ENCODE peak calls at places on chromosomes 1 and 21, in nine cellular contexts. One of them, this sample, is unnamed.

GRCh38 chr21:30164796-30165195 is 1.8 kb downstream of the CLDN17 start:
- DNase-seq in Daoy: no peak
- DNase-seq in astrocyte of the spinal cord: no peak
- DNase-seq in AG08395: no peak
- DNase-seq in HEK293T: no peak
- DNase-seq in ACHN: no peak
- DNase-seq in progenitor cell of endocrine pancreas: no peak
- DNase-seq in kidney glomerular epithelial cell: no peak
- DNase-seq in caudate nucleus: no peak
- DNase-seq in this sample: no peak

GRCh38 chr21:14942801-14943490 is 121.9 kb downstream of the NRIP1 start:
- DNase-seq in caudate nucleus: no peak
- DNase-seq in AG08395: no peak
- DNase-seq in astrocyte of the spinal cord: peak; percentile 27
- DNase-seq in kidney glomerular epithelial cell: peak; percentile 45
- DNase-seq in ACHN: no peak
- DNase-seq in progenitor cell of endocrine pancreas: no peak
- DNase-seq in HEK293T: no peak
- DNase-seq in Daoy: no peak
- DNase-seq in this sample: no peak

GRCh38 chr1:65149753-65150463 is 1.9 kb downstream of the AK4 start:
- DNase-seq in Daoy: no peak
- DNase-seq in ACHN: no peak
- DNase-seq in caudate nucleus: no peak
- DNase-seq in kidney glomerular epithelial cell: no peak
- DNase-seq in astrocyte of the spinal cord: no peak
- DNase-seq in AG08395: no peak
- DNase-seq in progenitor cell of endocrine pancreas: no peak
- DNase-seq in HEK293T: no peak
- DNase-seq in this sample: no peak

GRCh38 chr1:53685272-53686051 is 53.5 kb downstream of the GLIS1 start:
- DNase-seq in HEK293T: no peak
- DNase-seq in ACHN: peak; percentile 60
- DNase-seq in astrocyte of the spinal cord: peak; percentile 69
- DNase-seq in Daoy: peak; percentile 49
- DNase-seq in progenitor cell of endocrine pancreas: no peak
- DNase-seq in kidney glomerular epithelial cell: peak; percentile 56
- DNase-seq in AG08395: peak; percentile 31
- DNase-seq in caudate nucleus: no peak
- DNase-seq in this sample: no peak

GRCh38 chr1:240608707-240609106 is 3.2 kb downstream of the GREM2 start:
- DNase-seq in AG08395: no peak
- DNase-seq in progenitor cell of endocrine pancreas: no peak
- DNase-seq in astrocyte of the spinal cord: no peak
- DNase-seq in caudate nucleus: no peak
- DNase-seq in kidney glomerular epithelial cell: peak; percentile 13
- DNase-seq in Daoy: no peak
- DNase-seq in HEK293T: peak; percentile 45
- DNase-seq in ACHN: peak; percentile 50
- DNase-seq in this sample: no peak

GRCh38 chr1:55575571-55576279 is 360.6 kb upstream of the USP24 start:
- DNase-seq in kidney glomerular epithelial cell: no peak
- DNase-seq in HEK293T: no peak
- DNase-seq in progenitor cell of endocrine pancreas: no peak
- DNase-seq in ACHN: no peak
- DNase-seq in Daoy: no peak
- DNase-seq in caudate nucleus: no peak
- DNase-seq in AG08395: peak; percentile 20
- DNase-seq in astrocyte of the spinal cord: no peak
- DNase-seq in this sample: no peak

GRCh38 chr1:3279182-3279470 is 175.3 kb upstream of the ARHGEF16 start:
- DNase-seq in AG08395: no peak
- DNase-seq in caudate nucleus: no peak
- DNase-seq in HEK293T: no peak
- DNase-seq in Daoy: no peak
- DNase-seq in progenitor cell of endocrine pancreas: no peak
- DNase-seq in ACHN: no peak
- DNase-seq in astrocyte of the spinal cord: no peak
- DNase-seq in kidney glomerular epithelial cell: no peak
- DNase-seq in this sample: no peak

GRCh38 chr1:231512147-231512698 is 16.2 kb upstream of the TSNAX start:
- DNase-seq in caudate nucleus: no peak
- DNase-seq in kidney glomerular epithelial cell: peak; percentile 94
- DNase-seq in astrocyte of the spinal cord: peak; percentile 69
- DNase-seq in HEK293T: no peak
- DNase-seq in progenitor cell of endocrine pancreas: no peak
- DNase-seq in ACHN: peak; percentile 79
- DNase-seq in AG08395: peak; percentile 79
- DNase-seq in Daoy: peak; percentile 62
- DNase-seq in this sample: peak; percentile 20

GRCh38 chr1:46708121-46708520 is 10.8 kb downstream of the EFCAB14 start:
- DNase-seq in HEK293T: no peak
- DNase-seq in ACHN: no peak
- DNase-seq in Daoy: no peak
- DNase-seq in kidney glomerular epithelial cell: no peak
- DNase-seq in astrocyte of the spinal cord: no peak
- DNase-seq in progenitor cell of endocrine pancreas: no peak
- DNase-seq in caudate nucleus: no peak
- DNase-seq in AG08395: no peak
- DNase-seq in this sample: no peak

GRCh38 chr1:29249170-29249691 is 12.9 kb downstream of the PTPRU start:
- DNase-seq in astrocyte of the spinal cord: peak; percentile 57
- DNase-seq in HEK293T: no peak
- DNase-seq in ACHN: no peak
- DNase-seq in progenitor cell of endocrine pancreas: no peak
- DNase-seq in AG08395: peak; percentile 64
- DNase-seq in kidney glomerular epithelial cell: no peak
- DNase-seq in Daoy: peak; percentile 84
- DNase-seq in caudate nucleus: no peak
- DNase-seq in this sample: no peak

GRCh38 chr1:230368363-230368762 is 57.8 kb downstream of the PGBD5 start:
- DNase-seq in kidney glomerular epithelial cell: no peak
- DNase-seq in Daoy: no peak
- DNase-seq in caudate nucleus: no peak
- DNase-seq in HEK293T: no peak
- DNase-seq in progenitor cell of endocrine pancreas: no peak
- DNase-seq in ACHN: no peak
- DNase-seq in astrocyte of the spinal cord: no peak
- DNase-seq in AG08395: no peak
- DNase-seq in this sample: no peak

GRCh38 chr1:17293681-17294415 is 14.1 kb upstream of the PADI4 start:
- DNase-seq in kidney glomerular epithelial cell: no peak
- DNase-seq in HEK293T: no peak
- DNase-seq in astrocyte of the spinal cord: no peak
- DNase-seq in progenitor cell of endocrine pancreas: no peak
- DNase-seq in AG08395: no peak
- DNase-seq in ACHN: no peak
- DNase-seq in Daoy: no peak
- DNase-seq in caudate nucleus: no peak
- DNase-seq in this sample: no peak

GRCh38 chr1:214857716-214858115 is 224.8 kb upstream of the KCNK2 start:
- DNase-seq in HEK293T: no peak
- DNase-seq in ACHN: no peak
- DNase-seq in caudate nucleus: no peak
- DNase-seq in astrocyte of the spinal cord: no peak
- DNase-seq in kidney glomerular epithelial cell: no peak
- DNase-seq in AG08395: peak; percentile 66
- DNase-seq in progenitor cell of endocrine pancreas: no peak
- DNase-seq in Daoy: peak; percentile 43
- DNase-seq in this sample: no peak

GRCh38 chr21:34695434-34695833 is 26.6 kb downstream of the CLIC6 start:
- DNase-seq in kidney glomerular epithelial cell: no peak
- DNase-seq in AG08395: no peak
- DNase-seq in HEK293T: no peak
- DNase-seq in progenitor cell of endocrine pancreas: no peak
- DNase-seq in astrocyte of the spinal cord: no peak
- DNase-seq in ACHN: no peak
- DNase-seq in caudate nucleus: no peak
- DNase-seq in Daoy: no peak
- DNase-seq in this sample: peak; percentile 75

GRCh38 chr1:97334454-97334853 is 586.4 kb downstream of the DPYD start:
- DNase-seq in kidney glomerular epithelial cell: peak; percentile 11
- DNase-seq in caudate nucleus: no peak
- DNase-seq in progenitor cell of endocrine pancreas: no peak
- DNase-seq in astrocyte of the spinal cord: peak; percentile 90
- DNase-seq in Daoy: peak; percentile 19
- DNase-seq in ACHN: peak; percentile 32
- DNase-seq in AG08395: peak; percentile 72
- DNase-seq in HEK293T: no peak
- DNase-seq in this sample: no peak

GRCh38 chr1:42682739-42683529 is 716 bp downstream of the YBX1 start:
- DNase-seq in progenitor cell of endocrine pancreas: peak; percentile 48
- DNase-seq in AG08395: peak; percentile 71
- DNase-seq in kidney glomerular epithelial cell: no peak
- DNase-seq in ACHN: peak; percentile 59
- DNase-seq in astrocyte of the spinal cord: peak; percentile 39
- DNase-seq in caudate nucleus: peak; percentile 48
- DNase-seq in HEK293T: peak; percentile 68
- DNase-seq in Daoy: peak; percentile 72
- DNase-seq in this sample: no peak

GRCh38 chr1:88009916-88010315 is 674.2 kb upstream of the PKN2 start:
- DNase-seq in caudate nucleus: no peak
- DNase-seq in kidney glomerular epithelial cell: no peak
- DNase-seq in Daoy: no peak
- DNase-seq in ACHN: no peak
- DNase-seq in progenitor cell of endocrine pancreas: no peak
- DNase-seq in astrocyte of the spinal cord: no peak
- DNase-seq in AG08395: no peak
- DNase-seq in HEK293T: no peak
- DNase-seq in this sample: no peak

GRCh38 chr1:226436855-226437491 is 29.1 kb upstream of the PARP1 start:
- DNase-seq in ACHN: no peak
- DNase-seq in astrocyte of the spinal cord: no peak
- DNase-seq in caudate nucleus: no peak
- DNase-seq in progenitor cell of endocrine pancreas: no peak
- DNase-seq in HEK293T: no peak
- DNase-seq in AG08395: no peak
- DNase-seq in kidney glomerular epithelial cell: peak; percentile 10
- DNase-seq in Daoy: no peak
- DNase-seq in this sample: no peak

This sample was measured in GM12878.